ENCODE peak calls at places on chromosomes 6 and 20, in seven cellular contexts. F is nephron progenitor cell, J is AG09309, L is brain microvascular endothelial cell, R is fibroblast of pulmonary artery, O is cardiac fibroblast, B is heart right ventricle. C is an unnamed sample.

GRCh38 chr20:3166338-3166912 is 6.8 kb upstream of the FASTKD5 start:
- DNase-seq in B (no peak), L (no peak), J (no peak), R (no peak), O (no peak), F (no peak), C (no peak)

GRCh38 chr6:89462503-89462902 is 29.6 kb downstream of the ANKRD6 start:
- DNase-seq in F (no peak), O (no peak), L (no peak), R (no peak), J (no peak), B (no peak), C (no peak)

GRCh38 chr20:2858591-2858990 is 14.7 kb upstream of the PTPRA start:
- DNase-seq in L (no peak), B (no peak), J (no peak), R (no peak), O (no peak), F (no peak), C (no peak)

GRCh38 chr6:683742-684440 is 9.0 kb downstream of the EXOC2 start:
- DNase-seq in R (peak), J (no peak), O (peak), B (no peak), L (peak), F (peak), C (no peak)

GRCh38 chr6:133241901-133242760 is 974 bp downstream of the EYA4 start:
- DNase-seq in J (no peak), O (peak), L (no peak), R (peak), B (peak), F (peak), C (no peak)

GRCh38 chr6:57317060-57317943 is at the start of gene PRIM2:
- DNase-seq in J (no peak), L (peak), R (peak), F (peak), B (peak), O (peak), C (peak)

GRCh38 chr6:105087571-105088211 is 92.1 kb downstream of the POPDC3 start:
- DNase-seq in J (peak), L (peak), B (no peak), O (peak), R (peak), F (no peak), C (no peak)

GRCh38 chr20:8853805-8854338 is 215.0 kb upstream of the PLCB4 start:
- DNase-seq in R (peak), B (no peak), L (peak), J (peak), F (peak), O (peak), C (no peak)

GRCh38 chr6:15621203-15622044 is 41.4 kb downstream of the DTNBP1 start:
- DNase-seq in J (no peak), L (peak), O (peak), F (peak), B (peak), R (peak), C (no peak)

GRCh38 chr20:4443016-4443415 is 278.7 kb upstream of the PRND start:
- DNase-seq in O (no peak), L (no peak), F (no peak), R (no peak), J (no peak), B (no peak), C (no peak)

GRCh38 chr6:137852346-137852745 is 14.7 kb upstream of the TNFAIP3 start:
- DNase-seq in J (no peak), L (no peak), O (no peak), B (no peak), R (no peak), F (no peak), C (no peak)

GRCh38 chr6:30689985-30690384 is 799 bp downstream of the NRM start:
- DNase-seq in L (no peak), F (no peak), B (no peak), O (no peak), J (no peak), R (no peak), C (peak)

GRCh38 chr20:24894967-24895366 is 54.1 kb upstream of the CST7 start:
- DNase-seq in J (no peak), L (no peak), B (no peak), F (no peak), O (no peak), R (no peak), C (no peak)

GRCh38 chr6:11233936-11234573 is 1.6 kb upstream of the NEDD9 start:
- DNase-seq in R (no peak), J (no peak), O (no peak), B (no peak), L (no peak), F (no peak), C (no peak)

GRCh38 chr20:48965189-48965910 is 43.8 kb downstream of the ARFGEF2 start:
- DNase-seq in J (peak), B (no peak), R (peak), F (no peak), O (no peak), L (no peak), C (no peak)

GRCh38 chr6:86775893-86776292 is 161.4 kb upstream of the HTR1E start:
- DNase-seq in F (no peak), R (no peak), O (no peak), B (no peak), L (no peak), J (no peak), C (no peak)

GRCh38 chr6:3867616-3868502 is 18.7 kb downstream of the FAM50B start:
- DNase-seq in F (no peak), O (peak), B (no peak), L (no peak), R (peak), J (no peak), C (no peak)

GRCh38 chr6:100719883-100720682 is 161.0 kb downstream of the ASCC3 start:
- DNase-seq in L (no peak), B (no peak), R (peak), O (peak), F (no peak), J (no peak), C (no peak)

GRCh38 chr6:159193923-159194322 is 24.7 kb downstream of the FNDC1 start:
- DNase-seq in J (no peak), B (no peak), O (peak), R (peak), L (no peak), F (no peak), C (no peak)

GRCh38 chr20:50224052-50224451 is 33.4 kb downstream of the CEBPB start:
- DNase-seq in O (no peak), F (no peak), R (no peak), J (no peak), B (no peak), L (no peak), C (no peak)

GRCh38 chr20:50226093-50226974 is 35.7 kb downstream of the CEBPB start:
- DNase-seq in F (no peak), J (no peak), L (no peak), O (peak), R (peak), B (no peak), C (no peak)

GRCh38 chr20:50223321-50223995 is 32.8 kb downstream of the CEBPB start:
- DNase-seq in R (no peak), J (no peak), L (no peak), F (no peak), O (no peak), B (no peak), C (no peak)

GRCh38 chr20:50222568-50223320 is 32.1 kb downstream of the CEBPB start:
- DNase-seq in J (no peak), F (no peak), L (no peak), R (no peak), O (no peak), B (no peak), C (no peak)

DNA sequence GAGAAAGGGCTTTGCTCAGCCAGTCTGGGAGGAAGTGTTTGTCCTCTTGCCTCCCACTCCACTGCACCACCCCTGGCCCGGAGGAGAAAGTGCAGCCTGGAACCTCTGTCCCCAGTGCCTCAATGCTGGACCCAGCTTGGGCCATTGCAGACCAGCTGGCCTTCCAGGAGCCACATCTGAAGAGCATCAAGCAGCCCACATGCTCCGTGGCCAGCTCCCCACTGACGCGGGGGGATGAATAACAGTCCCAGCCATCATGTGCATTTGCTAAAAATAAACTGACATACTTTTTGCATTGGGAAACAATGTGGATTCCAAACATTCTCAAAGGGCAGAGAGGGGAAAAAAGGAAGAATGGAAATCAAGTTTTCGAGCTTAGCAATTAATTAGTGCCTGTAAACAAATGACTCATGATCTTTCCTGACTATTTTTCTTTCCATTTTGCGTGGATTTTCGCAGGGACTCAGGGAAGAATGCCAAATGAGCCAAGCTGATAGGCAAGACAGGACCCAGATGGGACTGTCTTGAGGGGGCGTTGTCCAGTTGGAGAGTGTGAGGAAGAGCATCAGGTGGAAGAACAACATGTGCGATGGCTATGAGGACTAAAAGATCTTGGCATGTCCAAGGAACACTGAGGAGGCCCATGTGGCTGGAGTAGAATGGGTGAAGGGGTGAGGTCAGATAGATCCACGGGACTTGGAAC is 34.1 kb downstream of the CEBPB start:
- DNase-seq in J (peak), L (peak), F (no peak), B (peak), R (peak), O (peak), C (no peak)
- TF ChIP-seq CTCF in J (peak), L (peak), F (no peak), B (no peak), R (peak), O (peak), C (peak)

GRCh38 chr6:28864321-28864923 is 59.4 kb downstream of the TRIM27 start:
- DNase-seq in R (no peak), F (no peak), B (no peak), J (no peak), L (peak), O (no peak), C (no peak)
- TF ChIP-seq CTCF in R (no peak), F (no peak), B (no peak), J (no peak), L (peak), O (peak), C (peak)

GRCh38 chr6:27495386-27496135 is 22.7 kb upstream of the ZNF184 start:
- DNase-seq in O (peak), L (peak), F (peak), R (peak), J (peak), B (peak), C (no peak)
- TF ChIP-seq CTCF in O (peak), L (peak), F (no peak), R (no peak), J (peak), B (no peak), C (peak)

DNA sequence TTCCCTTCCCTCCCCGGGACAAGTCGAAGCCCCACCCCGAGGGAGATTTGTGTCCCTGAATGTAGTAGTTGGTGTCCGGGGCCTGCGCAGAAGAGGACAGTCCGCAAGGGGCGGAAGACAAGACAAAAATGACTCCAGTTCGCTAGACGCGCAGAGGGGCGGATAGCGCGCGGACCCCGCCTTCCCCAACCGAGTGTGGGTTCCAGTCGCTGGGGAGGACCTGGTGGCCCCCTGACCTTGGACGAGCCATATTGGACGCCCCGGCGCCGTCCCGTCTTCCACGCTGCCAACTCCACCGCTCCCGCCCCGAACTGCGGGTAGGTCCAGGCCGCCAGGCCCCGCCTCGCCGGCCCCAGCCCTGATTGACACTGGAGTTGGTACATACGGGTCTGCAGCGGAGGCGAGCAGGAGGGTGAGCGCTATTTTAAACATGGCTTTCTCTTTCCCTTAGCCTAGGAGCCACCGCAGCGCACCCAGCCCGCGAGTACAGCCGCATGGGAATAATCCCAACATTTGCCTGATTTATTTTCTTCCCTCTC is 802 bp downstream of the HMGN3 start:
- DNase-seq in F (peak), J (peak), L (peak), R (peak), B (peak), O (peak), C (peak)
- TF ChIP-seq CTCF in F (no peak), J (peak), L (peak), R (peak), B (peak), O (peak), C (peak)

GRCh38 chr6:38739532-38739931 is 24.4 kb downstream of the DNAH8 start:
- DNase-seq in J (no peak), B (no peak), O (peak), L (no peak), F (no peak), R (peak), C (no peak)
- TF ChIP-seq CTCF in J (peak), B (no peak), O (no peak), L (peak), F (peak), R (peak), C (peak)